ENCODE peak calls at places on chromosomes 4 and X, in five cellular contexts. R is activated T-helper 9 cell treated with anti-CD3 and anti-CD28 coated beads, Interleukin-2, amount 50 U/mL, for 16 hours; E is stimulated activated CD8-positive, alpha-beta memory T cell treated with anti-CD3 and anti-CD28 coated beads, Interleukin-4, amount 100 ng/mL, for 48 hours; G is uterus; D is left ventricle myocardium superior. H is an unnamed sample.

GRCh38 chrX:5236096-5236495 is 992.6 kb downstream of the NLGN4X start:
- DNase-seq in G (no peak), D (no peak), E (no peak), R (no peak), H (no peak)

GRCh38 chrX:23524467-23524866 is 142.8 kb upstream of the PRDX4 start:
- DNase-seq in G (no peak), R (no peak), D (no peak), E (no peak), H (no peak)

GRCh38 chr4:144353240-144353639 is 212.7 kb upstream of the GYPA start:
- DNase-seq in D (no peak), G (no peak), R (no peak), E (no peak), H (no peak)

GRCh38 chrX:110449312-110449711 is 90.7 kb downstream of the RTL9 start:
- DNase-seq in G (no peak), E (no peak), R (no peak), D (no peak), H (no peak)

GRCh38 chr4:181971973-181972372 is 271.2 kb upstream of the TENM3 start:
- DNase-seq in R (no peak), G (peak), E (no peak), D (no peak), H (peak)

GRCh38 chrX:15269120-15269519 is 763 bp downstream of the ASB9 start:
- DNase-seq in E (no peak), D (no peak), R (no peak), G (no peak), H (no peak)

GRCh38 chr4:25903905-25904747 is 9.9 kb upstream of the SMIM20 start:
- DNase-seq in E (no peak), R (no peak), D (no peak), G (no peak), H (no peak)

GRCh38 chr4:8744083-8744805 is 127.4 kb downstream of the HMX1 start:
- DNase-seq in D (no peak), R (no peak), G (no peak), E (peak), H (no peak)

GRCh38 chr4:186900232-186900900 is 176.7 kb upstream of the FAT1 start:
- DNase-seq in G (no peak), D (no peak), E (no peak), R (no peak), H (no peak)

GRCh38 chrX:107673933-107674479 is 45.7 kb downstream of the PRPS1 start:
- DNase-seq in R (peak), D (peak), G (peak), E (peak), H (peak)

GRCh38 chrX:2801223-2801622 is 27.5 kb upstream of the GYG2 start:
- DNase-seq in E (no peak), R (no peak), D (no peak), G (no peak), H (no peak)

GRCh38 chr4:53582194-53582593 is 9.1 kb downstream of the LNX1 start:
- DNase-seq in G (no peak), E (no peak), D (no peak), R (no peak), H (no peak)

GRCh38 chr4:157768419-157768818 is 404.4 kb downstream of the GASK1B start:
- DNase-seq in D (no peak), G (no peak), R (no peak), E (no peak), H (no peak)

GRCh38 chr4:29708473-29708872 is 1011.7 kb upstream of the PCDH7 start:
- DNase-seq in G (no peak), R (no peak), E (no peak), D (no peak), H (no peak)

GRCh38 chr4:11602606-11603355 is 174.1 kb upstream of the HS3ST1 start:
- DNase-seq in R (no peak), D (no peak), E (no peak), G (no peak), H (no peak)

GRCh38 chrX:53666171-53666570 is 20.3 kb downstream of the HUWE1 start:
- DNase-seq in D (no peak), R (no peak), G (no peak), E (no peak), H (no peak)

GRCh38 chr4:80321776-80322175 is 13.8 kb upstream of the CFAP299 start:
- DNase-seq in R (no peak), D (no peak), E (no peak), G (no peak), H (no peak)

GRCh38 chr4:10015140-10015753 is 6.0 kb downstream of the SLC2A9 start:
- DNase-seq in G (no peak), D (no peak), E (peak), R (no peak), H (no peak)

GRCh38 chr4:137523329-137523728 is 9.0 kb downstream of the PCDH18 start:
- DNase-seq in E (no peak), D (no peak), G (no peak), R (no peak), H (no peak)

GRCh38 chrX:109629310-109629709 is 4.3 kb upstream of the KCNE5 start:
- DNase-seq in R (no peak), G (no peak), E (no peak), D (no peak), H (no peak)

GRCh38 chr4:113548303-113548702 is 213.2 kb downstream of the CAMK2D start:
- DNase-seq in D (no peak), R (no peak), E (no peak), G (no peak), H (no peak)

GRCh38 chr4:16231570-16232252 is 5.4 kb upstream of the TAPT1 start:
- DNase-seq in D (no peak), G (no peak), R (no peak), E (no peak), H (no peak)

GRCh38 chrX:72685810-72686465 is 28.2 kb downstream of the PHKA1 start:
- DNase-seq in E (no peak), R (no peak), D (no peak), G (no peak), H (no peak)

GRCh38 chr4:7699040-7699439 is 240.6 kb downstream of the AFAP1 start:
- DNase-seq in R (no peak), E (no peak), G (peak), D (peak), H (no peak)

GRCh38 chrX:134172588-134173259 is 64.3 kb upstream of the CCDC160 start:
- DNase-seq in E (peak), G (peak), R (peak), D (peak), H (peak)

GRCh38 chrX:150372280-150372679 is 9.2 kb downstream of the MAMLD1 start:
- DNase-seq in D (no peak), G (no peak), R (no peak), E (no peak), H (no peak)

GRCh38 chrX:12974217-12974796 is 603 bp upstream of the TMSB4X start:
- DNase-seq in R (no peak), G (peak), E (peak), D (peak), H (peak)

GRCh38 chr4:13329963-13330362 is 154.2 kb downstream of the RAB28 start:
- DNase-seq in R (no peak), E (no peak), G (no peak), D (no peak), H (no peak)

GRCh38 chr4:79632114-79632513 is 224.1 kb upstream of the GK2 start:
- DNase-seq in G (no peak), E (no peak), D (no peak), R (no peak), H (no peak)

GRCh38 chr4:142817442-142817841 is 28.7 kb downstream of the INPP4B start:
- DNase-seq in R (no peak), G (no peak), D (no peak), E (peak), H (no peak)

GRCh38 chr4:7546809-7547367 is 112.2 kb upstream of the PSAPL1 start:
- DNase-seq in D (no peak), G (no peak), R (no peak), E (no peak), H (no peak)

GRCh38 chr4:103370336-103370735 is 172.2 kb upstream of the CENPE start:
- DNase-seq in G (no peak), R (no peak), D (no peak), E (no peak), H (no peak)